ENCODE peak calls at places on chromosomes 6 and 20, in six cellular contexts. O, G, A, S, M and T are unnamed samples. For H3K36me3, the result is how much of the 10 kb centered on the place peaks cover.

GRCh38 chr6:20997143-20997792 is 463.0 kb downstream of the CDKAL1 start:
- DNase-seq in S (no peak), A (no peak), M (no peak), O (no peak), G (no peak), T (no peak)

GRCh38 chr20:3107464-3108025 is 23.0 kb upstream of the AVP start:
- DNase-seq in M (no peak), G (no peak), A (no peak), S (no peak), O (no peak), T (no peak)

GRCh38 chr20:1215386-1216170 is 10.3 kb upstream of the RAD21L1 start:
- DNase-seq in O (no peak), S (no peak), A (no peak), M (no peak), G (no peak), T (no peak)

GRCh38 chr6:19860235-19860877 is 23.2 kb downstream of the ID4 start:
- DNase-seq in A (no peak), O (peak), M (no peak), S (no peak), G (peak), T (no peak)

GRCh38 chr6:47200536-47201334 is 109.0 kb downstream of the TNFRSF21 start:
- DNase-seq in M (no peak), S (no peak), A (no peak), G (no peak), O (no peak), T (no peak)

GRCh38 chr6:40545954-40546353 is 41.2 kb downstream of the LRFN2 start:
- DNase-seq in S (no peak), M (no peak), A (peak), O (no peak), G (no peak), T (no peak)

GRCh38 chr6:80540700-80541099 is 434.2 kb downstream of the BCKDHB start:
- DNase-seq in O (no peak), G (no peak), M (no peak), A (no peak), S (no peak), T (no peak)

GRCh38 chr6:84687487-84687886 is 76.9 kb downstream of the TBX18 start:
- DNase-seq in O (no peak), M (no peak), A (no peak), G (no peak), S (no peak), T (no peak)

GRCh38 chr6:79463721-79464120 is 73.5 kb downstream of the LCA5 start:
- DNase-seq in A (peak), G (no peak), S (no peak), O (no peak), M (no peak), T (no peak)

GRCh38 chr6:121614115-121614514 is 178.7 kb downstream of the GJA1 start:
- DNase-seq in A (no peak), S (no peak), G (no peak), M (no peak), O (no peak), T (no peak)

GRCh38 chr6:11785449-11785951 is 6.9 kb upstream of the ADTRP start:
- DNase-seq in A (no peak), S (no peak), O (peak), G (no peak), M (no peak), T (no peak)

GRCh38 chr6:56772737-56773184 is 130.1 kb upstream of the DST start:
- DNase-seq in G (no peak), S (no peak), O (no peak), M (no peak), A (peak), T (no peak)

GRCh38 chr6:100305237-100305869 is 159.4 kb downstream of the SIM1 start:
- DNase-seq in O (no peak), M (no peak), G (no peak), A (no peak), S (no peak), T (no peak)

GRCh38 chr6:36586606-36587005 is 7.6 kb upstream of the SRSF3 start:
- DNase-seq in A (no peak), S (no peak), G (no peak), O (no peak), M (no peak), T (no peak)

GRCh38 chr20:58890073-58890453 is 37.5 kb downstream of the GNAS start:
- DNase-seq in A (no peak), M (peak), O (no peak), S (no peak), G (no peak), T (no peak)

GRCh38 chr6:142255785-142256184 is 46.0 kb upstream of the ADGRG6 start:
- DNase-seq in A (no peak), O (no peak), M (no peak), S (no peak), G (no peak), T (no peak)

GRCh38 chr6:82331031-82331773 is 32.4 kb upstream of the TPBG start:
- DNase-seq in A (peak), O (no peak), G (no peak), S (no peak), M (no peak), T (no peak)

GRCh38 chr6:155599571-155599970 is 143.9 kb upstream of the NOX3 start:
- DNase-seq in S (no peak), A (peak), O (no peak), G (no peak), M (no peak), T (no peak)

GRCh38 chr6:155591741-155592140 is 136.1 kb upstream of the NOX3 start:
- DNase-seq in O (no peak), S (no peak), G (no peak), M (no peak), A (no peak), T (no peak)

DNA sequence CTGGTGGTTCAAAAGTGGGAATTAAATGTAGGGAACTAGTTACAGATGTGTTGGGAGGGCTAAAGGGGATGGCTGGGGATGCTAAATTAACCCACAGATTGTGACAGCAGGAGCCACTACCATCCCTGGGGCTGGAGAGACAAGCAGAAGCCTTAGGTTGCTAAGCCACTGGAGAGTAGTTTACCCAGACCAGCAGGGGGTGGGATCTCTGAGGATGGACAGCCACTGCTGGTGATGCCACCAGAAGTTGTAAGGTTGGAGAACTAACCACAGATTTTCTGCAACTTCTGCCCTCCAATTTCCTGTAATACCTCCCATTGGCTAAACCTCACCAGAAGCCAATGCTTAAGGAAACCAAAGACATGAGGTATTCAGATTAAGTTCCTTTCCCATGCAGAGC is 139.6 kb upstream of the NOX3 start:
- DNase-seq in A (peak), O (no peak), S (no peak), G (no peak), M (no peak), T (no peak)
- TF ChIP-seq CTCF in A (peak), O (no peak), S (no peak), G (no peak), M (no peak), T (no peak)

GRCh38 chr6:137717074-137718073 is 149.7 kb upstream of the TNFAIP3 start:
- DNase-seq in A (no peak), O (no peak), M (no peak), S (no peak), G (no peak), T (no peak)
- H3K36me3 ChIP-seq in A (under half), O (under half), M (under half), S (under half), G (under half), T (under half)

GRCh38 chr6:89145962-89146747 is at the start of gene PM20D2:
- DNase-seq in M (peak), G (peak), O (peak), A (peak), S (no peak), T (peak)
- H3K27ac ChIP-seq in M (peak), G (peak), O (peak), A (no peak), S (peak), T (peak)

DNA sequence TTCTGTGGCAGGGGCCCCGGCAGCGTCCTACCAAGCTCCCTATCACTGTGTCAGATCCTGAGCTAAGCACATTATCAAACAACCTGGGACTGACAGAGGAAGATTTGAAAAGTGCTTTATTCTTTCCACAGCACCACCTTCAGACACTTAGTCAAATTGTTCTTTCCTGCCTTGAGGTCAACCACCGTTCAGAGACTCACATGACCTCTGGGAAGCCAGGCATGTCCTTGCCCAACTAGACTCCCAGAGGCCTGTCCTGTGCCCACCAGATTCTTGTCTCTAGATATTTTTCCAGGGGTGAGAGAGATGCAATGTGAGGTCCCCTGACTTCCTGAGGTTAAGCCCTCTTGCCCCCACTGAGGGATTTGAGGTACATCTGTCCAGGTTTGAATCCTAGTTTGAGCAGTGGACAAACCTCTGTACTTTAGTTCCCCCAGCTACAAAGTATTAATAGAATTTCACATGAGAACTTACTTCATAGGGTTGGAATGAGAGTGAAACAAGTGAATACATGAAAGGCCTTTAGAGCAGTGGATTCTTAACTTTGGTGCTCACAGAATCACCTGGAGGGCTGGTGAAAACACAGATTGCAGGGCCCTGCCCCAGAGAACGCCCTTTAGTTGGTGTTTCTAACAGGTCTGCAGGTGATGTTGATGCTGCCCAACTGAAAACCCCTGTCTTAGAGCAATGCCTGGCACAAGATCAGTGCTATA is 179.8 kb downstream of the CLIC5 start:
- DNase-seq in S (no peak), M (no peak), G (no peak), A (no peak), O (no peak), T (no peak)
- TF ChIP-seq CTCF in S (no peak), M (no peak), G (no peak), A (no peak), O (no peak), T (no peak)

GRCh38 chr20:47256665-47257236 is 99.7 kb downstream of the ZMYND8 start:
- DNase-seq in O (no peak), M (no peak), S (no peak), A (no peak), G (no peak), T (no peak)
- H3K36me3 ChIP-seq in O (under half), M (half or more), S (under half), A (half or more), G (under half), T (under half)

DNA sequence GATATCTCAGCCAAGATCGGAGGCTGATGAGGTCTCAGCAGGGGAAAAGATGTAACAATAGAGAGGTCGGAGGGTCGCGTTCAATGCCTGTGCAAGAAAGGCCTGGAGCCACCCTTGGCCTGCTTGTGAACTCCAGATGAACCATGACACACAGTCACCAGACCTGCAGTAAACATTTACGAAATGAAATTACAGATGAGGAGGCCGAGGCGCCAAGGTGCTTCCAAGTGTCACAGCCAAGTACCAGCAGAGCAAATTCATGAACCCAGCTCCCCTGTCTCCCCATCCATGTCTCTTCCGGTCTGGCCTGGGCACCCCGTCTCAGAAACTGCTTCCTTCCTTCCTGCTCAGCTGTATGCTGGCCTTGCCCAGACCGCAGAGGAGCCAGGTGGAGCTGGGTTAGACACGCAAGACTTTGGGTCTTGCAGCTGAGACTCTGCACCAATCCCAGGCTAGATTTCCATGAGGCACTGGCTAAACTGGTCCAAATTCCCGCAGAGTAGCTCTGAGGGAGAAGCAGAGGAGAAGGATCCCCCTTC is 48.1 kb downstream of the CHMP4B start:
- DNase-seq in O (no peak), G (peak), A (no peak), M (peak), S (no peak), T (no peak)
- H3K27ac ChIP-seq in O (no peak), G (peak), A (no peak), M (peak), S (peak), T (no peak)